ENCODE peak calls at places on chromosomes 4 and X, in seven cellular contexts. S is body of pancreas, L is mesothelial cell of epicardium, I is ovary, T is WTC11, F is fibroblast of mammary gland, K is endodermal cell. Y is an unnamed sample.
A peak's percentile ranks its signal among the peaks of the same experiment; 100 is the strongest.

GRCh38 chr4:98326168-98326567 is 65.0 kb downstream of the RAP1GDS1 start:
- DNase-seq in S (no peak), L (no peak), I (no peak), T (no peak), F (no peak), K (no peak), Y (no peak)

GRCh38 chr4:105946771-105947170 is 51.5 kb downstream of the NPNT start:
- DNase-seq in S (no peak), L (no peak), I (no peak), T (no peak), F (no peak), K (no peak), Y (no peak)

GRCh38 chr4:174835536-174835935 is 6.5 kb upstream of the GLRA3 start:
- DNase-seq in S (no peak), L (no peak), I (no peak), T (no peak), F (peak; percentile 1), K (no peak), Y (no peak)

GRCh38 chr4:117064297-117064696 is 21.1 kb downstream of the TRAM1L1 start:
- DNase-seq in S (no peak), L (no peak), I (no peak), T (no peak), F (no peak), K (no peak), Y (no peak)

GRCh38 chr4:1895489-1895888 is 24.3 kb downstream of the NSD2 start:
- DNase-seq in S (no peak), L (no peak), I (no peak), T (no peak), F (no peak), K (no peak), Y (no peak)

GRCh38 chr4:46931981-46932380 is 22.9 kb upstream of the COX7B2 start:
- DNase-seq in S (peak; percentile 11), L (no peak), I (no peak), T (peak; percentile 49), F (peak; percentile 36), K (peak; percentile 81), Y (no peak)

GRCh38 chr4:1236103-1236641 is 12.8 kb downstream of the CTBP1 start:
- DNase-seq in S (no peak), L (no peak), I (peak; percentile 21), T (no peak), F (no peak), K (no peak), Y (no peak)

GRCh38 chrX:1598021-1598875 is 6.8 kb downstream of the AKAP17A start:
- DNase-seq in S (no peak), L (peak; percentile 36), I (no peak), T (no peak), F (no peak), K (peak; percentile 33), Y (no peak)

GRCh38 chr4:189124149-189124758 is 816.4 kb upstream of the FRG1 start:
- DNase-seq in S (no peak), L (peak; percentile 58), I (no peak), T (peak; percentile 56), F (peak; percentile 65), K (peak; percentile 67), Y (no peak)
- TF ChIP-seq CTCF in S (peak; percentile 35), L (no peak), I (no peak), T (no peak), F (peak; percentile 82), K (peak; percentile 83), Y (peak; percentile 27)

DNA sequence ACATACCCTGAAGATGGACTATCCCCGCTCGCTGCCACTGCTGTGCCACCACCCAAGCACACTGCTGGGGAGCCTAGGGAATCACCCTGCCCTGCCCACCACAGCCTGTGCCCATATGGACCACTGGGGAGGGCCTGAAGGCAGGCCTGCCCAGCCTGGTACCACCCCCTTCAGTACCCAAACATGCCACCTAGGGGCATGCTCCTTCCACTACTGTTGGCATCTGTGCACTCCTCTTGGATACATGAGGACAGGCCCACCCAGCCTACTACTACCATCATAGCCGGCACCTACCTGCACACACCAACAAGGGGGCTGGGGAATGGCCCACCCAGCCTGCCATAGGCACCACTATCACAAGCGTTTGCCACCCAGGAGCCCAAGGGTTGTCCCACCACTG is 30.1 kb upstream of the PRDX4 start:
- DNase-seq in S (no peak), L (no peak), I (no peak), T (no peak), F (peak; percentile 9), K (no peak), Y (no peak)
- TF ChIP-seq CTCF in S (no peak), L (no peak), I (no peak), T (no peak), F (peak; percentile 24), K (peak; percentile 11), Y (no peak)

DNA sequence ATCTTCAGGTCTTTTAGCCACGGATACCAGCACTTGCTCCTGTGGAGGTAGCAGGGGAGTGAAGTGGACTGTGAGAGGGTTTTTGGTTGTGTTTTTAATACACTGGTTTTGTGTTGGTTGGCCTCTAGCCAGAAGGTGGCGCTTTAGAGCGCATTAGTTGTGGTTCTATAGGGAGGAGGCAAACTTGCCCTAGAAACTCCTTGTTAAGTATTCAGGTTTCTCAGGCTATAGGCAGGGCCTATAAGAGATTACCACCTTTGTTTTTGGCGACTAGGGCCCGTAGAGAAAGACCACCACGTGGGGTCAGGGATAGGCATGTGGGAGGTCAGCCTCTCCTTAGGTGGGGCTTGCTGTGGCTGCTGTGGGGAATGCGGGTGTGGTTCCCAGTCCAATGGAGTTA is 221.6 kb upstream of the SPANXN4 start:
- DNase-seq in S (no peak), L (no peak), I (no peak), T (no peak), F (no peak), K (peak; percentile 85), Y (no peak)
- TF ChIP-seq CTCF in S (no peak), L (no peak), I (no peak), T (no peak), F (no peak), K (peak; percentile 71), Y (no peak)

DNA sequence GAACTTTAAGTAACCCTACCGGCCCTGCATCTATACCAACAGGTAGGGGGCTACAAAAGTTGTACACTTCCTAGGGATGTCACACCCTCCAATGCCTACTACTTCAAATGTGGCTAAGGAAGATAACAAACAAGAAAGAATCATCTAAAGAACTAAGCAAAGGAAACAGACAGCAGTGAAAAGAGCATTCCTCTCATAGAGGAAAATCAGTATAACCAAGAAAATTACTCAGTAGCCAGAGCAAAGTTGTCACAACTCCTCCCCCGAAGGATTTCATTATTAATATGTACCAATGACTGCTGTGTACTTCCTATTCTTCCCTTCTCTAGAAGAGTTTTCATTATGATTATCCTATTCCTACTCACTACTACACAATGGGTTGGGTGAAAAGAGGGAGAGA is 12.6 kb downstream of the ANKRD17 start:
- DNase-seq in S (no peak), L (no peak), I (no peak), T (no peak), F (no peak), K (no peak), Y (no peak)
- TF ChIP-seq CTCF in S (no peak), L (no peak), I (no peak), T (no peak), F (no peak), K (no peak), Y (no peak)

GRCh38 chrX:11781133-11781532 is 23.1 kb downstream of the MSL3 start:
- DNase-seq in S (no peak), L (no peak), I (no peak), T (no peak), F (no peak), K (no peak), Y (no peak)
- TF ChIP-seq CTCF in S (no peak), L (no peak), I (no peak), T (no peak), F (no peak), K (no peak), Y (no peak)

GRCh38 chr4:6715704-6716017 is 313 bp upstream of the BLOC1S4 start:
- DNase-seq in S (no peak), L (no peak), I (no peak), T (no peak), F (no peak), K (no peak), Y (no peak)
- TF ChIP-seq CTCF in S (no peak), L (no peak), I (no peak), T (no peak), F (no peak), K (no peak), Y (no peak)

GRCh38 chr4:65845169-65845568 is 174.9 kb upstream of the EPHA5 start:
- DNase-seq in S (no peak), L (no peak), I (no peak), T (no peak), F (no peak), K (no peak), Y (no peak)

GRCh38 chr4:65834707-65835106 is 164.4 kb upstream of the EPHA5 start:
- DNase-seq in S (no peak), L (no peak), I (no peak), T (no peak), F (no peak), K (no peak), Y (no peak)

GRCh38 chr4:65839288-65839919 is 169.1 kb upstream of the EPHA5 start:
- DNase-seq in S (no peak), L (no peak), I (no peak), T (no peak), F (no peak), K (no peak), Y (no peak)
- TF ChIP-seq CTCF in S (no peak), L (no peak), I (no peak), T (no peak), F (no peak), K (no peak), Y (no peak)